ENCODE peak calls at places on chromosomes 2 and 18, in nine cellular contexts. Y, B, M, A, Q, D, O, C and P are unnamed samples.

GRCh38 chr2:46471-47345 is at the start of gene FAM110C:
- DNase-seq in Y (peak; percentile 63), B (no peak), M (no peak), A (peak; percentile 85), Q (no peak), D (peak; percentile 93), O (no peak), C (no peak), P (peak; percentile 90)

GRCh38 chr2:230007931-230008707 is 60.6 kb downstream of the SLC16A14 start:
- DNase-seq in Y (peak; percentile 66), B (peak; percentile 57), M (peak; percentile 41), A (peak; percentile 81), Q (peak; percentile 17), D (peak; percentile 53), O (peak; percentile 22), C (peak; percentile 66), P (peak; percentile 93)

GRCh38 chr2:8571286-8571791 is 110.5 kb upstream of the ID2 start:
- DNase-seq in Y (no peak), B (no peak), M (no peak), A (no peak), Q (no peak), D (no peak), O (no peak), C (no peak), P (no peak)

GRCh38 chr2:57396364-57397098 is 650.1 kb upstream of the VRK2 start:
- DNase-seq in Y (no peak), B (no peak), M (no peak), A (no peak), Q (no peak), D (no peak), O (no peak), C (no peak), P (no peak)

GRCh38 chr2:190407662-190408537 is at the start of gene MFSD6:
- DNase-seq in Y (peak; percentile 28), B (no peak), M (peak; percentile 41), A (peak; percentile 57), Q (no peak), D (no peak), O (peak; percentile 36), C (peak; percentile 56), P (peak; percentile 86)

GRCh38 chr18:8507361-8507760 is 101.9 kb upstream of the RAB12 start:
- DNase-seq in Y (no peak), B (no peak), M (no peak), A (no peak), Q (no peak), D (no peak), O (no peak), C (no peak), P (peak; percentile 35)

GRCh38 chr2:147567131-147567530 is 277.7 kb upstream of the ACVR2A start:
- DNase-seq in Y (no peak), B (no peak), M (no peak), A (no peak), Q (no peak), D (no peak), O (no peak), C (no peak), P (no peak)

GRCh38 chr2:74588664-74589063 is 34.1 kb downstream of the DOK1 start:
- DNase-seq in Y (no peak), B (no peak), M (no peak), A (no peak), Q (no peak), D (no peak), O (no peak), C (no peak), P (no peak)

GRCh38 chr2:11744631-11745394 is 1.6 kb upstream of the LPIN1 start:
- DNase-seq in Y (no peak), B (peak; percentile 17), M (no peak), A (no peak), Q (peak; percentile 2), D (peak; percentile 32), O (no peak), C (no peak), P (no peak)

GRCh38 chr2:57711991-57712390 is 334.6 kb upstream of the VRK2 start:
- DNase-seq in Y (no peak), B (no peak), M (no peak), A (no peak), Q (no peak), D (no peak), O (no peak), C (no peak), P (no peak)

GRCh38 chr2:127661949-127662510 is 13.3 kb downstream of the LIMS2 start:
- DNase-seq in Y (peak; percentile 42), B (no peak), M (no peak), A (peak; percentile 62), Q (no peak), D (no peak), O (no peak), C (no peak), P (peak; percentile 90)

GRCh38 chr2:96549967-96550786 is 13.6 kb downstream of the ARID5A start:
- DNase-seq in Y (no peak), B (no peak), M (no peak), A (no peak), Q (no peak), D (no peak), O (no peak), C (no peak), P (peak; percentile 80)

GRCh38 chr2:10982931-10983701 is 71.4 kb downstream of the KCNF1 start:
- DNase-seq in Y (no peak), B (no peak), M (no peak), A (no peak), Q (no peak), D (no peak), O (no peak), C (no peak), P (peak; percentile 44)

GRCh38 chr2:239400000-239400831 is 604 bp downstream of the HDAC4 start:
- DNase-seq in Y (no peak), B (no peak), M (peak; percentile 26), A (peak; percentile 39), Q (no peak), D (peak; percentile 7), O (no peak), C (no peak), P (peak; percentile 75)

GRCh38 chr2:13968811-13969210 is 663.7 kb upstream of the LRATD1 start:
- DNase-seq in Y (no peak), B (no peak), M (no peak), A (no peak), Q (no peak), D (no peak), O (no peak), C (no peak), P (no peak)

GRCh38 chr2:64227603-64228125 is 83.4 kb upstream of the PELI1 start:
- DNase-seq in Y (no peak), B (no peak), M (no peak), A (no peak), Q (no peak), D (no peak), O (no peak), C (no peak), P (no peak)

GRCh38 chr2:203871371-203871983 is 3.9 kb downstream of the CTLA4 start:
- DNase-seq in Y (no peak), B (no peak), M (no peak), A (no peak), Q (no peak), D (no peak), O (peak; percentile 25), C (no peak), P (no peak)

GRCh38 chr2:59567115-59567514 is 986.3 kb downstream of the BCL11A start:
- DNase-seq in Y (no peak), B (no peak), M (no peak), A (no peak), Q (no peak), D (no peak), O (no peak), C (no peak), P (no peak)

GRCh38 chr2:165251361-165251760 is 12.1 kb downstream of the SCN2A start:
- DNase-seq in Y (no peak), B (no peak), M (no peak), A (no peak), Q (no peak), D (no peak), O (no peak), C (no peak), P (no peak)

GRCh38 chr2:67503066-67503795 is 106.1 kb downstream of the ETAA1 start:
- DNase-seq in Y (peak; percentile 39), B (peak; percentile 88), M (peak; percentile 7), A (no peak), Q (peak; percentile 56), D (peak; percentile 95), O (no peak), C (no peak), P (no peak)

GRCh38 chr2:162839419-162839818 is 852 bp upstream of the KCNH7 start:
- DNase-seq in Y (no peak), B (no peak), M (no peak), A (no peak), Q (no peak), D (no peak), O (no peak), C (no peak), P (no peak)

GRCh38 chr2:208249241-208249640 is 5.6 kb downstream of the IDH1 start:
- DNase-seq in Y (no peak), B (no peak), M (no peak), A (no peak), Q (no peak), D (no peak), O (no peak), C (no peak), P (no peak)

GRCh38 chr2:223647258-223647952 is 45.2 kb upstream of the SCG2 start:
- DNase-seq in Y (no peak), B (no peak), M (no peak), A (no peak), Q (no peak), D (no peak), O (peak; percentile 9), C (no peak), P (no peak)

GRCh38 chr2:16281451-16282330 is 341.3 kb downstream of the MYCN start:
- DNase-seq in Y (no peak), B (no peak), M (peak; percentile 7), A (no peak), Q (no peak), D (peak; percentile 58), O (peak; percentile 1), C (no peak), P (no peak)

GRCh38 chr2:61763605-61764034 is 90.2 kb downstream of the FAM161A start:
- DNase-seq in Y (peak; percentile 81), B (peak; percentile 81), M (peak; percentile 59), A (peak; percentile 88), Q (peak; percentile 64), D (peak; percentile 89), O (peak; percentile 2), C (no peak), P (peak; percentile 94)

GRCh38 chr2:43021791-43022500 is 204.5 kb downstream of the ZFP36L2 start:
- DNase-seq in Y (no peak), B (no peak), M (no peak), A (peak; percentile 39), Q (no peak), D (no peak), O (no peak), C (no peak), P (peak; percentile 75)

GRCh38 chr2:231926761-231927565 is 767 bp upstream of the NPPC start:
- DNase-seq in Y (no peak), B (no peak), M (no peak), A (peak; percentile 29), Q (no peak), D (no peak), O (no peak), C (no peak), P (peak; percentile 80)

GRCh38 chr18:53115876-53116585 is 776.0 kb downstream of the DCC start:
- DNase-seq in Y (no peak), B (no peak), M (no peak), A (no peak), Q (no peak), D (no peak), O (no peak), C (no peak), P (no peak)

GRCh38 chr18:26617151-26617554 is 68.8 kb upstream of the KCTD1 start:
- DNase-seq in Y (no peak), B (peak; percentile 92), M (peak; percentile 60), A (no peak), Q (peak; percentile 54), D (peak; percentile 98), O (no peak), C (no peak), P (no peak)

GRCh38 chr18:48318481-48318880 is 90.7 kb downstream of the ZBTB7C start:
- DNase-seq in Y (no peak), B (no peak), M (no peak), A (no peak), Q (no peak), D (no peak), O (no peak), C (no peak), P (peak; percentile 44)

GRCh38 chr2:138757376-138757775 is 22.8 kb downstream of the NXPH2 start:
- DNase-seq in Y (no peak), B (no peak), M (no peak), A (no peak), Q (no peak), D (no peak), O (no peak), C (no peak), P (no peak)